ENCODE peak calls at places on chromosomes 16 and 17, in four cellular contexts. Y is A549, T is HepG2, Z is K562. E is an unnamed sample.
A peak's percentile ranks its signal among the peaks of the same experiment; 100 is the strongest.

GRCh38 chr16:28534542-28535373 is 4.0 kb downstream of the NUPR1 start:
- DNase-seq in Y (no peak), T (no peak), Z (no peak), E (no peak)

GRCh38 chr16:65121870-65122723 is at the start of gene CDH11:
- DNase-seq in Y (no peak), T (no peak), Z (no peak), E (peak; percentile 70)

GRCh38 chr17:49090885-49091594 is 41.5 kb upstream of the B4GALNT2 start:
- DNase-seq in Y (no peak), Z (no peak), T (no peak), E (no peak)

GRCh38 chr17:47823519-47823918 is 1.9 kb upstream of the OSBPL7 start:
- DNase-seq in T (no peak), Z (no peak), Y (no peak), E (no peak)

GRCh38 chr17:40099627-40100418 is 566 bp downstream of the NR1D1 start:
- DNase-seq in Y (no peak), Z (no peak), T (no peak), E (no peak)

GRCh38 chr16:67537270-67537635 is 8.6 kb downstream of the RIPOR1 start:
- DNase-seq in Z (no peak), Y (no peak), T (no peak), E (peak; percentile 62)

GRCh38 chr16:75254359-75254837 is 3.0 kb upstream of the BCAR1 start:
- DNase-seq in T (no peak), Z (no peak), Y (peak; percentile 92), E (peak; percentile 42)

GRCh38 chr17:18319604-18320256 is 4.6 kb downstream of the SMCR8 start:
- DNase-seq in Z (no peak), T (peak; percentile 37), Y (peak; percentile 63), E (peak; percentile 56)

GRCh38 chr16:79977974-79978836 is 377.7 kb upstream of the MAF start:
- DNase-seq in Y (no peak), Z (no peak), T (no peak), E (no peak)

GRCh38 chr17:38421224-38421841 is 6.9 kb upstream of the ARHGAP23 start:
- DNase-seq in Z (no peak), T (no peak), Y (no peak), E (no peak)

GRCh38 chr17:7045492-7046126 is 1.7 kb upstream of the SLC16A11 start:
- DNase-seq in Y (peak; percentile 91), Z (no peak), T (peak; percentile 80), E (no peak)

GRCh38 chr16:67396159-67396774 is 3.0 kb upstream of the TPPP3 start:
- DNase-seq in Y (peak; percentile 84), Z (peak; percentile 93), T (peak; percentile 96), E (peak; percentile 88)

GRCh38 chr17:8016632-8017424 is 14.4 kb downstream of the GUCY2D start:
- DNase-seq in Z (peak; percentile 60), T (no peak), Y (peak; percentile 66), E (peak; percentile 92)

GRCh38 chr17:41140360-41141132 is at the start of gene KRTAP4-6:
- DNase-seq in T (peak; percentile 9), Z (no peak), Y (peak; percentile 46), E (no peak)

GRCh38 chr16:50719401-50720337 is 22.2 kb upstream of the CYLD start:
- DNase-seq in T (peak; percentile 65), Z (no peak), Y (no peak), E (peak; percentile 29)

GRCh38 chr16:57809843-57810196 is 7.5 kb upstream of the KIFC3 start:
- DNase-seq in T (no peak), Z (no peak), Y (no peak), E (no peak)

GRCh38 chr17:57783338-57783742 is 38.2 kb upstream of the CCDC182 start:
- DNase-seq in T (peak; percentile 53), Z (peak; percentile 94), Y (peak; percentile 66), E (peak; percentile 95)

DNA sequence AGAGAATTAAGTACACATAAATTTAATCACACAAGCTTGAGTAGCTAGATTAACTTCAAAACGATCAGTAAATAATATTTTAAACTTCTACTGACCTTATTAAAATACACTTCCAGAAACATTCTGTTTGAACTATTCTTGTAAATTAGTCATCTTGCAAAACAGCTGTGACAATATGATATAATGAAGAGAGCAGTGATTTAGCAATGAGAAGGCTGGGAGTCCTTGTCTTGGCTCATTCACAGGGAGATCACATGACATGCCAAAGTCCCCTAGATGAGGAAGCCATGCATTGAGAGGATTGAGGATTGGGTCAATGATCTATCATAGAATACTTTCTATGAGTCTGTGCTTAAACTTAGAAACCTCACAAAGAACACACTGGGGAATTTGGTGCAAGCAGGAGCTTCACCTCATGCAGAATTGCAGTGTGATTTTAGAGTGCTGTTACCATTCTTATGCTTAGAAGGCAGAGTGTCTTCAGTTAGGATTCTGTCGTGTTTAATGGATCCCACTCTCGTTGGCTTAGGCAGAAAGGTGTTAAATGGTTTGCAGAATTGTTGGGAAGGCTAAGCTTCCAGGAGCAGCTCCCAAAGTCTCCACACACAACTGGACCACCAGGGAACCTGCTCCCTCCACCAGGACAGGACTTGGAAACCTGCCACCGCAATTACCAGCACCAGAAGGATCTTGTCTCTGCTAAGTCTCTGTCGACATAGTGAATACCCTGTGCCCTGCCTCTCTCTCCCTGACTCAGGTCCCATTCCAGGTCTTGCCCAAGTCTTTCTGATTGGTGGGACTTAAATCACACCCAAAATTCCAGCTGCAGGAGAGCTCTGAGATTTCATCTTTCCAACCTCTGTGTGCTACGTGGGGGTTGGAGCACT is 87.1 kb downstream of the USP22 start:
- DNase-seq in T (peak; percentile 4), Z (no peak), Y (no peak), E (no peak)
- TF ChIP-seq HMGXB4 in T (no peak), Z (no peak), Y (no peak), E (no peak)

GRCh38 chr16:27314161-27314723 is 468 bp downstream of the IL4R start:
- DNase-seq in T (peak; percentile 63), Y (peak; percentile 68), Z (peak; percentile 26), E (peak; percentile 34)
- TF ChIP-seq HMGXB4 in T (peak; percentile 8), Y (no peak), Z (no peak), E (peak; percentile 32)

GRCh38 chr17:27905524-27906237 is 12.5 kb upstream of the LYRM9 start:
- DNase-seq in Z (no peak), T (no peak), Y (no peak), E (no peak)
- TF ChIP-seq HMGXB4 in Z (no peak), T (no peak), Y (no peak), E (no peak)

DNA sequence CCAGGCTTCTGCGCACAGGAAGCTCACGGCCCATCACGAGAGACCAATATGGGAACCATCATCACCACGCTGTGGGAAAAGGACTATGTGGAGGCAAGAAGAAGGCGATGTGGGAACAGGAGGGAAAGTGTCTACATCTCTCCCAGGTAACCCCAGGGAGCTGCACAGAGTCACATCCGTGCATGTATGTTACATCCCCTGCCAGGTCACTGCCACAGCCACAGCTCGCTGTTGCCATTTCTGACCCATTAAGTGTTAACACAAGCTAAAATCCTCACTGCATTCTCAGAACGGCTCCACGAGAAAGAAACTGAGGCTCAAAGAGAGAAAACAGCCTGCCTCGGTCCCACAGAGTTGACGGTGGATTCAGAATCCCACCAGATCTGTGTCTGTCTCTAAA is 319.1 kb downstream of the FOXL1 start:
- DNase-seq in Y (no peak), T (no peak), Z (no peak), E (no peak)
- TF ChIP-seq HMGXB4 in Y (no peak), T (no peak), Z (no peak), E (no peak)

GRCh38 chr17:74785096-74785980 is 9.2 kb upstream of the NAT9 start:
- DNase-seq in Z (no peak), T (no peak), Y (no peak), E (no peak)
- TF ChIP-seq HMGXB4 in Z (no peak), T (no peak), Y (no peak), E (no peak)

DNA sequence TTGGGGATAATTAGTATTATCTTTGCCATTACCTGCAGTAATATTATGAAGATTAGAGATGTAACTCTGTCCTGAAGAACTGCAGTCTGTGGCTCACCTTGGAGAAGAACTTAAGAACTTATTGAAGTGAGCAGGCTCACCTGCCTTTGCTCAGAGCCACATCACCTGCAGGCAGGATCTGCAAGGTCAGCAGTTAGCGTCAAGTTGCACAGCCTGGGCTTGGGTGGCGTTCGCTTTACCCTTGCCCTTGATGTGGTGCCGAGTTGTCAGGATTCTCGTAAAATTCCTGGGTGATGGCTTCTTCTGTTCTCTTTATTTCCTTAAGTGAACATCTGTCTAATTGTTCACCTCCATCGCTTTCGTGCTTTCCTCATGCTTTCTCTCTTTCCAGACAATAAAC is 254.2 kb downstream of the WWOX start:
- DNase-seq in Y (no peak), T (no peak), Z (peak; percentile 1), E (no peak)
- TF ChIP-seq HMGXB4 in Y (no peak), T (no peak), Z (no peak), E (no peak)

GRCh38 chr17:35895602-35896001 is 15.4 kb upstream of the CCL5 start:
- DNase-seq in Y (no peak), T (no peak), Z (no peak), E (no peak)

GRCh38 chr17:35900280-35900679 is 20.1 kb upstream of the CCL5 start:
- DNase-seq in T (no peak), Z (no peak), Y (no peak), E (no peak)

GRCh38 chr17:35900693-35901487 is 20.7 kb upstream of the CCL5 start:
- DNase-seq in T (no peak), Y (no peak), Z (no peak), E (no peak)

GRCh38 chr17:35896011-35896587 is 15.9 kb upstream of the CCL5 start:
- DNase-seq in T (no peak), Z (no peak), Y (no peak), E (no peak)

DNA sequence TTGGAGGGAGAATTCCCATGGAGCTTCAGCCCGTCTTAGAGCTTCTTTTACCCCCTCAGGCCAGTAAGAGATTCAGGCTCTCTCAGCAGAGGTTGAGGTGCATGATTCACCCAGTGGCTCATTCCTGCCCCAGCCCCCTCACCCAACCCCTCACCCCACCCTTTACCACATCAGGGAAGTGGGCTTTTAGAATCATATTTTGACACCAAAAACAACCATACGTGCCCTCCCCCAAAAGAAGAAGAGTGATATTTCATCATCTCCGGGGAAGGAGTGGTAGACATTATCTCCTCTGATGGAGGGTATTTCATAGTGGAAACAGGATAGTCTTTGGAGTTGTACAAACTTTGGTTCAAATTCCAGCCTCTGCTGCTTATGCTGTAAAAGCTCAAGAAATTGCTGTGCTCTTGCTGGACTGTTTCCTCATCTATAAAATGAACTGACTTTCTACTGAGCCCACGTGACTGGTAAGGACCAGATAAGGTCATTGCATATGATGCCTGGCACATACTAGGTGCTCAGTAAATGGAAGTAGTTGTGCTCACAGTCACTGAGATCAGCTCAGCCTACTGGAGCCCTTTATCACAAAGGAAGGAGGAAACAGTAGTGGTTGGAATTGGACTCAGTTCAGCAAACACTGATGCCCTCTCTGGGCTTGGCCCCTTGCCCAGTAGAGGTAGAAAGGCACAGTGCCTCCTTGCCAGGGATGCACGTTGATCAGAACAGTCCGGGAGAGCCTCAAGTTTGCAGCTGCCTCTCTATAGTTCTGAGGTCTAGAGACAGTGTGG is 18.3 kb upstream of the CCL5 start:
- DNase-seq in Y (peak; percentile 40), T (no peak), Z (no peak), E (no peak)
- TF ChIP-seq HMGXB4 in Y (no peak), T (no peak), Z (no peak), E (no peak)

DNA sequence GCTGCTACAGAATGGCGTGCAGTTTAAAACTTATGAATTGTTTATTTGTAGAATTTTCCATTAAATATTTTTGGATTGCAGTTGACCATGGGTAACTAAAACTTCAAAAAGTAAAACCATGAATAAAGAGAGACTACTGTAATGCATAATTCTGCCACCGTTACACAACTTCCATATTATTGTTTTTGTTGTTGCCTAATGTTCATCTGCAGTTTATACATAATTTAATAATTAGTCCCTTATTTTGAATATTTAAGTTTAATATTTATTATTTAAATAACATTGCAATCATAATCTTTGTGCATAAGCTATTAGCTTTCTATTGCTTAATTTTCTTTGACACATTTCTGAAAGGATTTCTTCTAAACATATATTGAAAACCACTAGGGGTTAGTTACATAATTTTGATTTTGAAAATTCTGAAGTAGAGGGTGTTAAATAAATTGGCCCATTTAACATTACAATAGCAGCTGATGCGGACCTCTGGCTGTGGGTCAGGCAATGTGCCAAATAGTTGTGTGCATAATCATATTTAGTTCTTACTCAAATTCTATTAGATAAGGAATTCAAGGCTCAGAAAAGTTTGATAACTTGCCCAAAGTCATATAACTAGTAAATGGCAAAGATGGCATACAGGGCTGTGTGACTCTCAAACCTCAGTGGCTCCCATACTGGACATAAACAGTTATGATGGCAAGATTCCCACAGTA is 31.1 kb downstream of the PPM1E start:
- DNase-seq in T (no peak), Y (peak; percentile 26), Z (peak; percentile 8), E (no peak)
- TF ChIP-seq HMGXB4 in T (no peak), Y (no peak), Z (no peak), E (no peak)